ENCODE peak calls at places on chromosomes 1 and 21, in eight cellular contexts. B is smooth muscle cell of the brain vasculature; V is fibroblast of mammary gland; R is endothelial cell of umbilical vein; U is ovary; O is NCI-H2171; T is sigmoid colon; Y is activated CD4-positive, CD25-positive, alpha-beta regulatory T cell treated with anti-CD3 and anti-CD28 coated beads, Interleukin-2, amount 50 U/mL, for 16 hours. A is an unnamed sample.

GRCh38 chr1:30743584-30744059 is 14.0 kb downstream of the LAPTM5 start:
- DNase-seq in B (no peak), V (no peak), R (peak; percentile 17), U (no peak), O (peak; percentile 94), T (no peak), Y (peak; percentile 57), A (peak; percentile 87)

GRCh38 chr1:116558140-116558549 is 12.7 kb downstream of the CD58 start:
- DNase-seq in B (no peak), V (no peak), R (no peak), U (no peak), O (no peak), T (no peak), Y (no peak), A (no peak)

GRCh38 chr1:32928285-32928684 is 27.1 kb upstream of the TMEM54 start:
- DNase-seq in B (no peak), V (no peak), R (no peak), U (no peak), O (no peak), T (no peak), Y (no peak), A (no peak)

GRCh38 chr1:61051455-61052392 is 30.6 kb upstream of the NFIA start:
- DNase-seq in B (no peak), V (peak; percentile 19), R (no peak), U (peak; percentile 60), O (no peak), T (peak; percentile 76), Y (no peak), A (no peak)

GRCh38 chr1:45205000-45205909 is 1.1 kb downstream of the ZSWIM5 start:
- DNase-seq in B (no peak), V (no peak), R (peak; percentile 49), U (peak; percentile 72), O (peak; percentile 53), T (peak; percentile 76), Y (no peak), A (no peak)

GRCh38 chr1:31476891-31477846 is 64.2 kb downstream of the SERINC2 start:
- DNase-seq in B (no peak), V (peak; percentile 16), R (no peak), U (no peak), O (peak; percentile 98), T (no peak), Y (no peak), A (peak; percentile 92)

GRCh38 chr1:155277896-155278688 is 829 bp downstream of the HCN3 start:
- DNase-seq in B (no peak), V (peak; percentile 12), R (peak; percentile 33), U (peak; percentile 77), O (peak; percentile 79), T (peak; percentile 76), Y (peak; percentile 53), A (peak; percentile 86)

GRCh38 chr1:179441456-179441855 is 75.7 kb downstream of the AXDND1 start:
- DNase-seq in B (no peak), V (no peak), R (no peak), U (no peak), O (no peak), T (no peak), Y (no peak), A (no peak)

GRCh38 chr1:3598522-3599285 is 12.6 kb downstream of the MEGF6 start:
- DNase-seq in B (no peak), V (no peak), R (no peak), U (no peak), O (no peak), T (no peak), Y (no peak), A (no peak)

GRCh38 chr1:151892190-151892589 is 17.1 kb downstream of the THEM4 start:
- DNase-seq in B (no peak), V (peak; percentile 48), R (no peak), U (no peak), O (no peak), T (no peak), Y (no peak), A (no peak)

GRCh38 chr1:55081188-55081904 is 42.0 kb downstream of the PCSK9 start:
- DNase-seq in B (no peak), V (peak; percentile 78), R (peak; percentile 21), U (no peak), O (no peak), T (no peak), Y (no peak), A (no peak)

GRCh38 chr1:221839794-221840395 is 98.0 kb upstream of the DUSP10 start:
- DNase-seq in B (peak; percentile 73), V (peak; percentile 94), R (peak; percentile 45), U (no peak), O (no peak), T (peak; percentile 73), Y (peak; percentile 56), A (no peak)

GRCh38 chr1:30368841-30369240 is 354.5 kb downstream of the MATN1 start:
- DNase-seq in B (no peak), V (no peak), R (no peak), U (no peak), O (no peak), T (no peak), Y (no peak), A (no peak)

GRCh38 chr1:222736470-222736869 is 532 bp upstream of the FAM177B start:
- DNase-seq in B (no peak), V (no peak), R (no peak), U (no peak), O (no peak), T (no peak), Y (no peak), A (no peak)

GRCh38 chr1:159339517-159339916 is 37.4 kb downstream of the FCER1A start:
- DNase-seq in B (no peak), V (peak; percentile 11), R (no peak), U (no peak), O (no peak), T (no peak), Y (no peak), A (no peak)

GRCh38 chr1:236451796-236452373 is 57.8 kb downstream of the EDARADD start:
- DNase-seq in B (no peak), V (peak; percentile 7), R (peak; percentile 7), U (no peak), O (no peak), T (no peak), Y (peak; percentile 17), A (peak; percentile 45)

GRCh38 chr1:3061981-3062615 is 6.9 kb upstream of the PRDM16 start:
- DNase-seq in B (no peak), V (no peak), R (no peak), U (no peak), O (no peak), T (peak; percentile 45), Y (no peak), A (no peak)

GRCh38 chr21:29299906-29300546 is 1.3 kb downstream of the BACH1 start:
- DNase-seq in B (peak; percentile 78), V (peak; percentile 100), R (peak; percentile 56), U (no peak), O (peak; percentile 37), T (peak; percentile 79), Y (peak; percentile 42), A (peak; percentile 93)

GRCh38 chr1:229339086-229339485 is 3.8 kb downstream of the CCSAP start:
- DNase-seq in B (no peak), V (no peak), R (no peak), U (no peak), O (no peak), T (no peak), Y (no peak), A (no peak)

GRCh38 chr1:6512908-6513280 is 21.4 kb upstream of the PLEKHG5 start:
- DNase-seq in B (no peak), V (no peak), R (no peak), U (no peak), O (no peak), T (no peak), Y (no peak), A (no peak)

GRCh38 chr1:183742367-183742766 is 62.6 kb upstream of the RGL1 start:
- DNase-seq in B (no peak), V (no peak), R (no peak), U (no peak), O (no peak), T (no peak), Y (no peak), A (no peak)

GRCh38 chr1:196651637-196652215 is at the start of gene CFH:
- DNase-seq in B (peak; percentile 64), V (peak; percentile 81), R (peak; percentile 81), U (no peak), O (no peak), T (no peak), Y (no peak), A (no peak)

GRCh38 chr1:169106921-169107672 is 607 bp downstream of the ATP1B1 start:
- DNase-seq in B (no peak), V (peak; percentile 46), R (peak; percentile 52), U (no peak), O (peak; percentile 34), T (no peak), Y (no peak), A (peak; percentile 45)

GRCh38 chr1:150567341-150567716 is 12.1 kb downstream of the MCL1 start:
- DNase-seq in B (no peak), V (peak; percentile 55), R (no peak), U (no peak), O (no peak), T (no peak), Y (peak; percentile 45), A (peak; percentile 88)

GRCh38 chr1:168601051-168601450 is 24.6 kb downstream of the XCL1 start:
- DNase-seq in B (no peak), V (peak; percentile 51), R (no peak), U (no peak), O (no peak), T (no peak), Y (no peak), A (no peak)

GRCh38 chr1:77671836-77672235 is 10.6 kb downstream of the ZZZ3 start:
- DNase-seq in B (no peak), V (peak; percentile 47), R (no peak), U (no peak), O (no peak), T (no peak), Y (no peak), A (no peak)

GRCh38 chr1:153174624-153175023 is 23.9 kb upstream of the SPRR2G start:
- DNase-seq in B (no peak), V (no peak), R (no peak), U (no peak), O (no peak), T (no peak), Y (no peak), A (no peak)

GRCh38 chr1:241706257-241706656 is 54.2 kb downstream of the WDR64 start:
- DNase-seq in B (no peak), V (peak; percentile 47), R (no peak), U (no peak), O (no peak), T (no peak), Y (no peak), A (no peak)

GRCh38 chr1:89800022-89800655 is 20.7 kb upstream of the LRRC8D start:
- DNase-seq in B (no peak), V (no peak), R (no peak), U (no peak), O (no peak), T (no peak), Y (no peak), A (no peak)

GRCh38 chr1:88284666-88285366 is 399.3 kb upstream of the PKN2 start:
- DNase-seq in B (no peak), V (no peak), R (no peak), U (no peak), O (no peak), T (no peak), Y (no peak), A (no peak)

GRCh38 chr1:53968125-53968513 is 22.0 kb downstream of the LRRC42 start:
- DNase-seq in B (no peak), V (no peak), R (no peak), U (no peak), O (no peak), T (no peak), Y (no peak), A (no peak)

GRCh38 chr21:23016617-23017016 is 2018.4 kb downstream of the NCAM2 start:
- DNase-seq in B (no peak), V (no peak), R (peak; percentile 83), U (no peak), O (no peak), T (no peak), Y (no peak), A (peak; percentile 75)

GRCh38 chr1:110453829-110454228 is 2.9 kb downstream of the PROK1 start:
- DNase-seq in B (no peak), V (no peak), R (no peak), U (no peak), O (no peak), T (no peak), Y (no peak), A (no peak)

A was measured in NAMALWA.